ENCODE peak calls at places on chromosomes 1 and 21, in nine cellular contexts. M, Y, B, W, U, Z, S, R and I are unnamed samples. For H3K9me3, the result is how much of the 10 kb centered on the place peaks cover.

GRCh38 chr1:1573843-1574720 is 581 bp downstream of the SSU72 start:
- DNase-seq in M (peak), Y (peak), B (no peak), W (no peak), U (no peak), Z (no peak), S (peak), R (peak), I (peak)

GRCh38 chr1:228668553-228669400 is 66.5 kb upstream of the RHOU start:
- DNase-seq in M (peak), Y (no peak), B (peak), W (no peak), U (no peak), Z (peak), S (peak), R (no peak), I (no peak)

GRCh38 chr1:28199328-28200233 is 23.1 kb upstream of the PTAFR start:
- DNase-seq in M (no peak), Y (no peak), B (no peak), W (no peak), U (no peak), Z (no peak), S (no peak), R (peak), I (no peak)

GRCh38 chr1:116929961-116930592 is 20.4 kb downstream of the PTGFRN start:
- DNase-seq in M (no peak), Y (no peak), B (no peak), W (peak), U (no peak), Z (peak), S (no peak), R (no peak), I (no peak)

GRCh38 chr1:215590779-215591491 is 23.8 kb downstream of the KCTD3 start:
- DNase-seq in M (no peak), Y (no peak), B (no peak), W (no peak), U (no peak), Z (no peak), S (no peak), R (no peak), I (no peak)

GRCh38 chr21:31974454-31974985 is 101.7 kb downstream of the HUNK start:
- DNase-seq in M (no peak), Y (no peak), B (no peak), W (no peak), U (no peak), Z (no peak), S (no peak), R (peak), I (no peak)

GRCh38 chr1:90720137-90720636 is 3.1 kb upstream of the BARHL2 start:
- DNase-seq in M (no peak), Y (no peak), B (no peak), W (no peak), U (no peak), Z (no peak), S (no peak), R (no peak), I (no peak)

GRCh38 chr1:110765640-110766335 is 91.0 kb upstream of the KCNA3 start:
- DNase-seq in M (no peak), Y (peak), B (no peak), W (no peak), U (no peak), Z (no peak), S (no peak), R (peak), I (peak)

GRCh38 chr1:153697191-153697872 is 18.8 kb downstream of the NPR1 start:
- DNase-seq in M (peak), Y (no peak), B (peak), W (no peak), U (no peak), Z (peak), S (peak), R (no peak), I (peak)

GRCh38 chr1:47515390-47515789 is 77.5 kb downstream of the FOXD2 start:
- DNase-seq in M (no peak), Y (no peak), B (no peak), W (peak), U (no peak), Z (no peak), S (no peak), R (no peak), I (no peak)

GRCh38 chr1:5994713-5995621 is 2.7 kb upstream of the NPHP4 start:
- DNase-seq in M (no peak), Y (no peak), B (no peak), W (no peak), U (no peak), Z (no peak), S (peak), R (peak), I (peak)

GRCh38 chr21:25872271-25872670 is 137.5 kb downstream of the GABPA start:
- DNase-seq in M (no peak), Y (no peak), B (no peak), W (no peak), U (no peak), Z (no peak), S (no peak), R (no peak), I (no peak)

GRCh38 chr1:64745181-64745985 is 508 bp downstream of the RAVER2 start:
- DNase-seq in M (peak), Y (peak), B (peak), W (peak), U (no peak), Z (no peak), S (peak), R (peak), I (peak)

GRCh38 chr1:17289756-17290155 is 18.2 kb upstream of the PADI4 start:
- DNase-seq in M (no peak), Y (no peak), B (no peak), W (no peak), U (no peak), Z (no peak), S (no peak), R (no peak), I (no peak)

GRCh38 chr21:14054682-14055081 is 156.1 kb downstream of the LIPI start:
- DNase-seq in M (no peak), Y (no peak), B (no peak), W (no peak), U (no peak), Z (no peak), S (no peak), R (no peak), I (no peak)

GRCh38 chr1:154371436-154371835 is 33.7 kb upstream of the IL6R start:
- DNase-seq in M (no peak), Y (no peak), B (no peak), W (no peak), U (no peak), Z (no peak), S (no peak), R (no peak), I (no peak)

GRCh38 chr1:218499021-218499691 is 154.0 kb downstream of the TGFB2 start:
- DNase-seq in M (no peak), Y (no peak), B (no peak), W (no peak), U (no peak), Z (no peak), S (no peak), R (no peak), I (no peak)

GRCh38 chr1:218496561-218496960 is 151.4 kb downstream of the TGFB2 start:
- DNase-seq in M (no peak), Y (peak), B (no peak), W (no peak), U (no peak), Z (no peak), S (no peak), R (no peak), I (no peak)

GRCh38 chr1:218495931-218496330 is 150.8 kb downstream of the TGFB2 start:
- DNase-seq in M (no peak), Y (no peak), B (no peak), W (no peak), U (no peak), Z (no peak), S (no peak), R (no peak), I (no peak)

GRCh38 chr1:218499911-218500310 is 154.8 kb downstream of the TGFB2 start:
- DNase-seq in M (no peak), Y (no peak), B (no peak), W (no peak), U (no peak), Z (no peak), S (no peak), R (no peak), I (no peak)

DNA sequence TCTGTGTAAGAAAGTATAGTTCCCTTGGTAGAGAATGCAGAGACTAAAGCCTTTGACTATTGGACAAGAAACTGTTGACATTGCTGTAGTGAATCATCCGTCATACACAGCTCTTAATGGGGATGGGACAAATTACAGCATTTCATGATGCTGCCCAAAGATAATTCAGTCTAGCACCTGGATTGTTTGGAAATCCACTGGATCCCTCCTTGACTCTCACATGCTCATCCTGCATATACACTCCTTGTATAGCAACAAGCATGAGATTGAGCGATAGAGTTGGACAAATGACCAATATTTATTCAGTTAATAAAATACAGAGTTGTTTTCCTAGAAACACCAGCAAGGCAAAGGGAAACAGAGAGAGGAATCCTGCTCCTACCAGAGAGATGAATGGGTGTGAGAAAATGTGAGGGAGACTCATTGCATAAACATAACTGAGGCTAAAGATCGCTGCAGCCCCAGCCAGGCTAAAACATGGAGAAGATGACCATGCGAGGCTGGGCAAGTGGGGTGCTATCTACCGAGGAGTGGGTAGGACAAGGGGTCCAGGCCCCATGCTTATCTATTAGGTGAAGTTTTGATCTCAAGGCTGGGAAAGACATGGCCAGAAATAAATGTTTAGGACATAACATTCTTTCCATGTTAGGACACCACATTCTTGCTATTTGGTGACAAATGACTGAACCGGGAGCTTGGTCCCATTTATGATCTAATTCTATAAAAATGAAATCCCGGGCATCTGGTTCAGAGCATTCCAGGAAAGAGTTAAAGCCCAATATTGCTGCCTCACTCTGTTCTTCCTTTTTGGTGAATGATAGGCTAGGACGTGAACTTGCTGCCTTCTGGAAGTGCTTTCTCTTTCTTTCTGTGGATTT is 153.2 kb downstream of the TGFB2 start:
- DNase-seq in M (no peak), Y (no peak), B (no peak), W (no peak), U (no peak), Z (no peak), S (no peak), R (no peak), I (no peak)
- H3K4me3 ChIP-seq in M (no peak), Y (peak), B (peak), W (peak), U (peak), Z (peak), S (peak), R (no peak), I (no peak)

GRCh38 chr1:219476116-219476515 is 136.8 kb downstream of the ZC3H11B start:
- DNase-seq in M (no peak), Y (no peak), B (no peak), W (no peak), U (no peak), Z (no peak), S (no peak), R (no peak), I (no peak)
- TF ChIP-seq CTCF in M (no peak), Y (no peak), B (no peak), W (no peak), U (no peak), Z (no peak), S (no peak), R (no peak), I (no peak)

GRCh38 chr1:108532730-108533129 is 27.2 kb upstream of the EEIG2 start:
- DNase-seq in M (no peak), Y (no peak), B (no peak), W (no peak), U (no peak), Z (no peak), S (no peak), R (no peak), I (no peak)
- H3K9me3 ChIP-seq in M (under half), Y (under half), B (under half), W (under half), U (under half), Z (under half), S (under half), R (under half), I (under half)

GRCh38 chr1:29238601-29238964 is 2.3 kb downstream of the PTPRU start:
- DNase-seq in M (no peak), Y (no peak), B (no peak), W (no peak), U (no peak), Z (no peak), S (no peak), R (no peak), I (no peak)

GRCh38 chr1:29236993-29237905 is 927 bp downstream of the PTPRU start:
- DNase-seq in M (peak), Y (no peak), B (peak), W (peak), U (no peak), Z (peak), S (peak), R (peak), I (peak)

GRCh38 chr1:29239142-29239541 is 2.8 kb downstream of the PTPRU start:
- DNase-seq in M (no peak), Y (no peak), B (no peak), W (no peak), U (no peak), Z (no peak), S (no peak), R (no peak), I (no peak)

GRCh38 chr1:29236743-29236992 is 346 bp downstream of the PTPRU start:
- DNase-seq in M (no peak), Y (no peak), B (no peak), W (no peak), U (no peak), Z (no peak), S (peak), R (no peak), I (no peak)

GRCh38 chr1:29237906-29238600 is 1.7 kb downstream of the PTPRU start:
- DNase-seq in M (peak), Y (no peak), B (peak), W (peak), U (no peak), Z (peak), S (peak), R (no peak), I (peak)
- H3K4me3 ChIP-seq in M (peak), Y (peak), B (peak), W (peak), U (peak), Z (peak), S (peak), R (peak), I (peak)

DNA sequence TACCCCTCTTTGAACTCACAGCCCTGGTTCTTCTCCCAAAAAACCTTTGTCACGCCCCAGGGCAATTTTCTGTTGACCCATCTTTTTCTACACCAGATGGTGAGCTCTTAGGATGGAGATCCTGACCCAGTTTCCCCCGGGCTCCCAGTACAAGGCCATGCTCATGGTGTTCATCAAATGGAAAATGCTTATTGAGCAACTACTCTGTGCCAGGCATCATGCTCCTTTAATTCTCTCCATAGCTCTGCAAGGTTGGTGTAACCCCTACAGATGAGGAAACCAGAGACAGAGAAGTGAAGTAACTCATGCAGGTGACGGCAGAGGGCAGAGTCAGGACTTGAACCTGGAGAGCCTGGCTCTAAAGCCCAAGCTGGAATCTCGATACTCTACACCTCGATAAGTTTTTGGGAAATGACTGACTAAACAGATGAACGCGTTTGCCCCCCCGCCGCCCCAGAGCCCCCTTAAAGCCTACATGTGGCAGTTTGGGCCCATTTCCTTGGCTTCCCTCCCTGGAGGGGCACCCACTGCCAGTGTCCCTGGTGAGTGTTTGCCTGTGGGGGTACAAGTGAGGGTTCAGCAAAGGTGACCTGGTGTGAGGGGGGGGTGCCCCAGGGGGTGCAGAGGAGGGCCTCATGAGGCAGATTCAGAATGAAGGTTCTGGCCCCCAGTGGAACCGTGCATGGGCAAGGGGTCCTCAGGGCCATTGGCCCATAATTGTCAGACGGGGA is 30.2 kb upstream of the RUNX3 start:
- DNase-seq in M (no peak), Y (no peak), B (no peak), W (no peak), U (no peak), Z (no peak), S (no peak), R (no peak), I (no peak)
- TF ChIP-seq CTCF in M (no peak), Y (no peak), B (no peak), W (no peak), U (no peak), Z (no peak), S (no peak), R (no peak), I (no peak)

DNA sequence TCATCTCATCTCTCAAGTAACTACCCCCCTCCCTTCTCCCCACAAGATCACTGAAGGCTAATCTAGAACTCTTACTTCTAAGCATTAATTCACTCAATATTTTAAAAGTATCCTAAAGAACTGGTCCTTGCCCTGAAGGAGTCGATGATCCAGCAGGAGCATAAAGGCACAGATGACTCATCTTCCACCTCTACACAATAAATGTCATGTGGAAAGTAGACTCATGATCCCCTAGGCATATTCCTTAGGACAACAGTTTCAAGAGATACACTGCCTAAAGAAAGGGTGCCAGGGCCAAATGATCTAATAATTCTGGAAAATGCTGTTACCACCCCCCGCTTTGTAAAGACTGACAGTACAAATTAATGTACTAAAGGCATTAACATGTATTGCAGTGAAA is 85.8 kb upstream of the DIRAS3 start:
- DNase-seq in M (no peak), Y (no peak), B (no peak), W (no peak), U (no peak), Z (no peak), S (no peak), R (no peak), I (no peak)
- H3K9me3 ChIP-seq in M (under half), Y (under half), B (under half), W (under half), U (under half), Z (under half), S (under half), R (under half), I (under half)